ENCODE peak calls at places on chromosome 7, in five cellular contexts. Y is bronchial epithelial cell, X is fibroblast of lung, O is activated T-cell treated with anti-CD3 and anti-CD28 coated beads for 1 hour, P is T-cell. G is an unnamed sample.

GRCh38 chr7:105862770-105863169 is 13.6 kb downstream of the ATXN7L1 start:
- DNase-seq in X (no peak), O (no peak), P (no peak), Y (no peak), G (no peak)

GRCh38 chr7:92057375-92057774 is 76.9 kb downstream of the CYP51A1 start:
- DNase-seq in P (no peak), Y (peak), O (no peak), X (no peak), G (peak)

GRCh38 chr7:102828291-102828690 is 79.5 kb downstream of the FAM185A start:
- DNase-seq in O (no peak), Y (peak), X (no peak), P (no peak), G (peak)

GRCh38 chr7:42928754-42929153 is 3.2 kb downstream of the PSMA2 start:
- DNase-seq in X (no peak), O (no peak), Y (no peak), P (no peak), G (no peak)

GRCh38 chr7:157413881-157414701 is 77.3 kb downstream of the DNAJB6 start:
- DNase-seq in O (no peak), P (no peak), X (no peak), Y (no peak), G (no peak)

GRCh38 chr7:138400400-138400886 is 59.6 kb upstream of the TRIM24 start:
- DNase-seq in Y (no peak), O (no peak), X (no peak), P (no peak), G (no peak)

GRCh38 chr7:110621289-110621688 is 469.6 kb upstream of the LRRN3 start:
- DNase-seq in P (no peak), X (no peak), O (no peak), Y (no peak), G (no peak)

GRCh38 chr7:148334959-148335577 is 255.5 kb upstream of the C7orf33 start:
- DNase-seq in Y (peak), P (no peak), O (no peak), X (peak), G (peak)

GRCh38 chr7:137933270-137934017 is 68.4 kb downstream of the CREB3L2 start:
- DNase-seq in Y (peak), O (no peak), P (no peak), X (peak), G (peak)

GRCh38 chr7:26620352-26620751 is 244.0 kb downstream of the SKAP2 start:
- DNase-seq in P (no peak), Y (no peak), O (no peak), X (no peak), G (peak)

GRCh38 chr7:105759670-105760548 is 116.5 kb downstream of the ATXN7L1 start:
- DNase-seq in O (no peak), X (peak), Y (peak), P (no peak), G (peak)

GRCh38 chr7:51774178-51774577 is 457.6 kb upstream of the COBL start:
- DNase-seq in Y (no peak), P (no peak), O (no peak), X (no peak), G (no peak)

GRCh38 chr7:8305625-8306388 is 43.8 kb upstream of the ICA1 start:
- DNase-seq in P (no peak), X (no peak), O (no peak), Y (peak), G (no peak)

GRCh38 chr7:38368191-38368605 is 94.8 kb upstream of the TARP start:
- DNase-seq in O (peak), X (peak), Y (peak), P (peak), G (peak)

GRCh38 chr7:30595461-30596042 is 874 bp downstream of the GARS1 start:
- DNase-seq in O (no peak), X (peak), Y (peak), P (no peak), G (no peak)

GRCh38 chr7:158321056-158321700 is 266.4 kb downstream of the PTPRN2 start:
- DNase-seq in O (no peak), P (no peak), Y (no peak), X (no peak), G (no peak)

GRCh38 chr7:141891338-141891737 is 24.9 kb upstream of the OR9A4 start:
- DNase-seq in P (no peak), O (no peak), X (no peak), Y (no peak), G (no peak)

GRCh38 chr7:75953918-75954317 is 39.0 kb downstream of the POR start:
- DNase-seq in X (no peak), O (no peak), Y (no peak), P (no peak), G (no peak)

GRCh38 chr7:51129527-51130472 is 186.8 kb downstream of the COBL start:
- DNase-seq in X (no peak), Y (no peak), O (no peak), P (no peak), G (no peak)

GRCh38 chr7:27364344-27364758 is 121.7 kb downstream of the EVX1 start:
- DNase-seq in O (no peak), X (peak), P (no peak), Y (peak), G (peak)

GRCh38 chr7:44262031-44262430 is 61.3 kb downstream of the YKT6 start:
- DNase-seq in P (no peak), X (no peak), Y (no peak), O (no peak), G (peak)

GRCh38 chr7:120865191-120865976 is 7.4 kb upstream of the TSPAN12 start:
- DNase-seq in X (no peak), P (no peak), Y (no peak), O (no peak), G (no peak)

GRCh38 chr7:91396-92158 is 100.8 kb upstream of the FAM20C start:
- DNase-seq in Y (no peak), X (no peak), P (no peak), O (no peak), G (no peak)

GRCh38 chr7:97317575-97317974 is 200.1 kb downstream of the SDHAF3 start:
- DNase-seq in X (no peak), O (no peak), Y (no peak), P (no peak), G (no peak)

GRCh38 chr7:956031-956430 is 1.6 kb upstream of the ADAP1 start:
- DNase-seq in X (no peak), Y (no peak), O (no peak), P (no peak), G (no peak)

GRCh38 chr7:100053201-100053600 is 3.6 kb downstream of the ZSCAN21 start:
- DNase-seq in X (peak), O (no peak), Y (peak), P (no peak), G (peak)

GRCh38 chr7:32103361-32103760 is 33.2 kb upstream of the PDE1C start:
- DNase-seq in Y (no peak), O (no peak), P (no peak), X (no peak), G (no peak)

GRCh38 chr7:33457041-33457440 is 327.7 kb downstream of the BBS9 start:
- DNase-seq in P (no peak), X (peak), Y (no peak), O (no peak), G (no peak)

GRCh38 chr7:127933116-127933515 is 98.1 kb downstream of the LRRC4 start:
- DNase-seq in Y (no peak), X (peak), O (no peak), P (no peak), G (no peak)

GRCh38 chr7:139557857-139558581 is 34.5 kb downstream of the CLEC2L start:
- DNase-seq in Y (no peak), O (no peak), P (no peak), X (no peak), G (no peak)

GRCh38 chr7:132351858-132352539 is 224.3 kb downstream of the PLXNA4 start:
- DNase-seq in P (no peak), X (peak), O (no peak), Y (no peak), G (no peak)

GRCh38 chr7:68964060-68964459 is 634.2 kb upstream of the AUTS2 start:
- DNase-seq in O (no peak), X (peak), P (no peak), Y (peak), G (no peak)

GRCh38 chr7:45921699-45922519 is 837 bp upstream of the IGFBP3 start:
- DNase-seq in X (peak), Y (peak), O (no peak), P (no peak), G (peak)

GRCh38 chr7:95691464-95691863 is 80.9 kb upstream of the DYNC1I1 start:
- DNase-seq in X (no peak), O (no peak), P (no peak), Y (peak), G (peak)

GRCh38 chr7:43495572-43495971 is 87.3 kb upstream of the STK17A start:
- DNase-seq in Y (no peak), P (no peak), X (no peak), O (no peak), G (no peak)

GRCh38 chr7:157490465-157490912 is 153.7 kb downstream of the DNAJB6 start:
- DNase-seq in Y (peak), X (peak), P (peak), O (no peak), G (peak)

GRCh38 chr7:42227523-42227922 is 9.5 kb downstream of the GLI3 start:
- DNase-seq in O (no peak), P (no peak), X (no peak), Y (peak), G (peak)

GRCh38 chr7:55078465-55079372 is 59.9 kb downstream of the EGFR start:
- DNase-seq in Y (no peak), O (no peak), X (no peak), P (no peak), G (no peak)

GRCh38 chr7:70520604-70521003 is 611.3 kb upstream of the GALNT17 start:
- DNase-seq in P (no peak), O (no peak), Y (peak), X (peak), G (peak)

GRCh38 chr7:120160166-120160565 is 112.8 kb upstream of the KCND2 start:
- DNase-seq in P (no peak), X (no peak), Y (no peak), O (no peak), G (no peak)

G was measured in epithelial cell of esophagus.